ENCODE peak calls at places on chromosomes 4 and X, in seven cellular contexts. T, C, V, S, P, E and N are unnamed samples.

GRCh38 chr4:71595576-71596108 is 188.2 kb downstream of the GC start:
- DNase-seq in T (peak; percentile 42), C (no peak), V (no peak), S (no peak), P (no peak), E (peak; percentile 29), N (no peak)

GRCh38 chr4:71113294-71113693 is 119.8 kb downstream of the DCK start:
- DNase-seq in T (no peak), C (no peak), V (no peak), S (no peak), P (no peak), E (no peak), N (no peak)

GRCh38 chrX:144219035-144219434 is 335.2 kb downstream of the UBE2NL start:
- DNase-seq in T (no peak), C (no peak), V (peak; percentile 1), S (no peak), P (no peak), E (no peak), N (no peak)

GRCh38 chr4:148634476-148634875 is 192.3 kb upstream of the NR3C2 start:
- DNase-seq in T (no peak), C (no peak), V (peak; percentile 7), S (no peak), P (no peak), E (no peak), N (no peak)

GRCh38 chrX:23908219-23909003 is 605 bp downstream of the CXorf58 start:
- DNase-seq in T (no peak), C (no peak), V (no peak), S (no peak), P (no peak), E (no peak), N (no peak)

GRCh38 chr4:53089940-53090729 is 228.0 kb downstream of the RASL11B start:
- DNase-seq in T (no peak), C (peak; percentile 20), V (no peak), S (no peak), P (no peak), E (no peak), N (no peak)

GRCh38 chr4:149993030-149993429 is 85.2 kb upstream of the DCLK2 start:
- DNase-seq in T (no peak), C (no peak), V (no peak), S (no peak), P (no peak), E (no peak), N (no peak)

GRCh38 chr4:59091376-59092142 is 1981.4 kb upstream of the IGFBP7 start:
- DNase-seq in T (no peak), C (no peak), V (no peak), S (no peak), P (peak; percentile 21), E (no peak), N (no peak)

GRCh38 chr4:140115140-140115539 is 38.8 kb downstream of the MAML3 start:
- DNase-seq in T (no peak), C (no peak), V (no peak), S (no peak), P (no peak), E (no peak), N (no peak)

GRCh38 chr4:98659106-98659592 is 738 bp upstream of the TSPAN5 start:
- DNase-seq in T (peak; percentile 7), C (no peak), V (no peak), S (peak; percentile 45), P (no peak), E (no peak), N (no peak)

GRCh38 chr4:120066182-120066524 is 495 bp downstream of the MAD2L1 start:
- DNase-seq in T (peak; percentile 34), C (no peak), V (no peak), S (no peak), P (peak; percentile 79), E (no peak), N (no peak)

GRCh38 chr4:187042251-187042650 is 318.6 kb upstream of the FAT1 start:
- DNase-seq in T (no peak), C (no peak), V (no peak), S (no peak), P (no peak), E (no peak), N (no peak)

GRCh38 chrX:133183806-133184205 is 34.3 kb downstream of the TFDP3 start:
- DNase-seq in T (no peak), C (no peak), V (no peak), S (no peak), P (no peak), E (no peak), N (no peak)

GRCh38 chr4:102754044-102754443 is 6.7 kb downstream of the MANBA start:
- DNase-seq in T (no peak), C (no peak), V (no peak), S (no peak), P (no peak), E (no peak), N (no peak)

GRCh38 chr4:102554482-102554881 is 53.3 kb downstream of the NFKB1 start:
- DNase-seq in T (no peak), C (peak; percentile 39), V (no peak), S (peak; percentile 2), P (no peak), E (no peak), N (no peak)

GRCh38 chrX:109624641-109625311 is at the start of gene KCNE5:
- DNase-seq in T (no peak), C (no peak), V (no peak), S (no peak), P (no peak), E (no peak), N (no peak)

GRCh38 chr4:92121099-92121498 is 182.7 kb upstream of the GRID2 start:
- DNase-seq in T (no peak), C (no peak), V (no peak), S (no peak), P (no peak), E (no peak), N (no peak)

GRCh38 chrX:24260827-24261550 is 52.9 kb downstream of the SUPT20HL2 start:
- DNase-seq in T (no peak), C (peak; percentile 50), V (no peak), S (no peak), P (no peak), E (no peak), N (no peak)

GRCh38 chrX:17521871-17522693 is 147.1 kb downstream of the NHS start:
- DNase-seq in T (peak; percentile 14), C (no peak), V (peak; percentile 26), S (no peak), P (no peak), E (no peak), N (peak; percentile 11)

GRCh38 chr4:947491-947971 is 15.3 kb downstream of the TMEM175 start:
- DNase-seq in T (no peak), C (no peak), V (no peak), S (no peak), P (no peak), E (no peak), N (no peak)

GRCh38 chrX:55794420-55794819 is 76.9 kb downstream of the RRAGB start:
- DNase-seq in T (no peak), C (no peak), V (no peak), S (no peak), P (no peak), E (no peak), N (no peak)

GRCh38 chrX:107272431-107272921 is 66.1 kb downstream of the DNAAF6 start:
- DNase-seq in T (no peak), C (no peak), V (no peak), S (no peak), P (no peak), E (no peak), N (no peak)